ENCODE peak calls at places on chromosome 18, in ten cellular contexts. One of them, this sample, is unnamed.

GRCh38 chr18:62716679-62717058 is 1.3 kb downstream of the PHLPP1 start:
- DNase-seq in NAMALWA: peak
- DNase-seq in AG08395: no peak
- DNase-seq in cardiac muscle cell: peak
- DNase-seq in activated T-cell treated with anti-CD3 and anti-CD28 coated beads for 1 hour: peak
- DNase-seq in heart left ventricle: peak
- DNase-seq in NT2/D1: no peak
- DNase-seq in naive B cell: peak
- DNase-seq in NB4: peak
- DNase-seq in T-helper 2 cell treated with Interferon-gamma antibody and Interleukin-4, amounts not matched to agents 5 μg/mL and 100 μg/mL, for 36 hours: peak
- DNase-seq in this sample: peak

GRCh38 chr18:41265047-41265446 is 690.0 kb upstream of the PIK3C3 start:
- DNase-seq in NAMALWA: no peak
- DNase-seq in AG08395: no peak
- DNase-seq in cardiac muscle cell: no peak
- DNase-seq in activated T-cell treated with anti-CD3 and anti-CD28 coated beads for 1 hour: no peak
- DNase-seq in heart left ventricle: no peak
- DNase-seq in NT2/D1: no peak
- DNase-seq in naive B cell: no peak
- DNase-seq in NB4: no peak
- DNase-seq in T-helper 2 cell treated with Interferon-gamma antibody and Interleukin-4, amounts not matched to agents 5 μg/mL and 100 μg/mL, for 36 hours: no peak
- DNase-seq in this sample: no peak

GRCh38 chr18:44848931-44849330 is 168.2 kb downstream of the SETBP1 start:
- DNase-seq in NAMALWA: no peak
- DNase-seq in AG08395: no peak
- DNase-seq in cardiac muscle cell: no peak
- DNase-seq in activated T-cell treated with anti-CD3 and anti-CD28 coated beads for 1 hour: no peak
- DNase-seq in heart left ventricle: no peak
- DNase-seq in NT2/D1: no peak
- DNase-seq in naive B cell: no peak
- DNase-seq in NB4: no peak
- DNase-seq in T-helper 2 cell treated with Interferon-gamma antibody and Interleukin-4, amounts not matched to agents 5 μg/mL and 100 μg/mL, for 36 hours: no peak
- DNase-seq in this sample: no peak

GRCh38 chr18:63317556-63317946 is 2.0 kb downstream of the BCL2 start:
- DNase-seq in NAMALWA: no peak
- DNase-seq in AG08395: no peak
- DNase-seq in cardiac muscle cell: no peak
- DNase-seq in activated T-cell treated with anti-CD3 and anti-CD28 coated beads for 1 hour: no peak
- DNase-seq in heart left ventricle: no peak
- DNase-seq in NT2/D1: no peak
- DNase-seq in naive B cell: no peak
- DNase-seq in NB4: peak
- DNase-seq in T-helper 2 cell treated with Interferon-gamma antibody and Interleukin-4, amounts not matched to agents 5 μg/mL and 100 μg/mL, for 36 hours: no peak
- DNase-seq in this sample: no peak

GRCh38 chr18:65786400-65786948 is 35.7 kb downstream of the CDH7 start:
- DNase-seq in NAMALWA: no peak
- DNase-seq in AG08395: no peak
- DNase-seq in cardiac muscle cell: no peak
- DNase-seq in activated T-cell treated with anti-CD3 and anti-CD28 coated beads for 1 hour: no peak
- DNase-seq in heart left ventricle: no peak
- DNase-seq in NT2/D1: no peak
- DNase-seq in naive B cell: no peak
- DNase-seq in NB4: no peak
- DNase-seq in T-helper 2 cell treated with Interferon-gamma antibody and Interleukin-4, amounts not matched to agents 5 μg/mL and 100 μg/mL, for 36 hours: no peak
- DNase-seq in this sample: no peak

GRCh38 chr18:32383040-32383819 is 87.5 kb downstream of the GAREM1 start:
- DNase-seq in NAMALWA: no peak
- DNase-seq in AG08395: peak
- DNase-seq in cardiac muscle cell: no peak
- DNase-seq in activated T-cell treated with anti-CD3 and anti-CD28 coated beads for 1 hour: no peak
- DNase-seq in heart left ventricle: no peak
- DNase-seq in NT2/D1: no peak
- DNase-seq in naive B cell: no peak
- DNase-seq in NB4: no peak
- DNase-seq in T-helper 2 cell treated with Interferon-gamma antibody and Interleukin-4, amounts not matched to agents 5 μg/mL and 100 μg/mL, for 36 hours: no peak
- DNase-seq in this sample: no peak

GRCh38 chr18:59063300-59063895 is 76.3 kb upstream of the SEC11C start:
- DNase-seq in NAMALWA: no peak
- DNase-seq in AG08395: no peak
- DNase-seq in cardiac muscle cell: no peak
- DNase-seq in activated T-cell treated with anti-CD3 and anti-CD28 coated beads for 1 hour: no peak
- DNase-seq in heart left ventricle: no peak
- DNase-seq in NT2/D1: no peak
- DNase-seq in naive B cell: no peak
- DNase-seq in NB4: no peak
- DNase-seq in T-helper 2 cell treated with Interferon-gamma antibody and Interleukin-4, amounts not matched to agents 5 μg/mL and 100 μg/mL, for 36 hours: no peak
- DNase-seq in this sample: no peak

GRCh38 chr18:37453754-37454153 is 111.8 kb downstream of the CELF4 start:
- DNase-seq in NAMALWA: no peak
- DNase-seq in AG08395: no peak
- DNase-seq in cardiac muscle cell: no peak
- DNase-seq in activated T-cell treated with anti-CD3 and anti-CD28 coated beads for 1 hour: no peak
- DNase-seq in heart left ventricle: no peak
- DNase-seq in NT2/D1: no peak
- DNase-seq in naive B cell: no peak
- DNase-seq in NB4: no peak
- DNase-seq in T-helper 2 cell treated with Interferon-gamma antibody and Interleukin-4, amounts not matched to agents 5 μg/mL and 100 μg/mL, for 36 hours: no peak
- DNase-seq in this sample: no peak

GRCh38 chr18:2515408-2515807 is 55.9 kb downstream of the METTL4 start:
- DNase-seq in NAMALWA: no peak
- DNase-seq in AG08395: peak
- DNase-seq in cardiac muscle cell: no peak
- DNase-seq in activated T-cell treated with anti-CD3 and anti-CD28 coated beads for 1 hour: no peak
- DNase-seq in heart left ventricle: no peak
- DNase-seq in NT2/D1: no peak
- DNase-seq in naive B cell: no peak
- DNase-seq in NB4: no peak
- DNase-seq in T-helper 2 cell treated with Interferon-gamma antibody and Interleukin-4, amounts not matched to agents 5 μg/mL and 100 μg/mL, for 36 hours: no peak
- DNase-seq in this sample: no peak

GRCh38 chr18:60692277-60692676 is 319.7 kb upstream of the MC4R start:
- DNase-seq in NAMALWA: no peak
- DNase-seq in AG08395: no peak
- DNase-seq in cardiac muscle cell: no peak
- DNase-seq in activated T-cell treated with anti-CD3 and anti-CD28 coated beads for 1 hour: no peak
- DNase-seq in heart left ventricle: no peak
- DNase-seq in NT2/D1: no peak
- DNase-seq in naive B cell: no peak
- DNase-seq in NB4: no peak
- DNase-seq in T-helper 2 cell treated with Interferon-gamma antibody and Interleukin-4, amounts not matched to agents 5 μg/mL and 100 μg/mL, for 36 hours: no peak
- DNase-seq in this sample: no peak

GRCh38 chr18:62249478-62250097 is 62.5 kb downstream of the RELCH start:
- DNase-seq in NAMALWA: peak
- DNase-seq in AG08395: peak
- DNase-seq in cardiac muscle cell: peak
- DNase-seq in activated T-cell treated with anti-CD3 and anti-CD28 coated beads for 1 hour: peak
- DNase-seq in heart left ventricle: peak
- DNase-seq in NT2/D1: peak
- DNase-seq in naive B cell: peak
- DNase-seq in NB4: peak
- DNase-seq in T-helper 2 cell treated with Interferon-gamma antibody and Interleukin-4, amounts not matched to agents 5 μg/mL and 100 μg/mL, for 36 hours: peak
- DNase-seq in this sample: peak

GRCh38 chr18:49949991-49950395 is 136.7 kb upstream of the ACAA2 start:
- DNase-seq in NAMALWA: peak
- DNase-seq in AG08395: no peak
- DNase-seq in cardiac muscle cell: no peak
- DNase-seq in activated T-cell treated with anti-CD3 and anti-CD28 coated beads for 1 hour: no peak
- DNase-seq in heart left ventricle: no peak
- DNase-seq in NT2/D1: no peak
- DNase-seq in naive B cell: no peak
- DNase-seq in NB4: peak
- DNase-seq in T-helper 2 cell treated with Interferon-gamma antibody and Interleukin-4, amounts not matched to agents 5 μg/mL and 100 μg/mL, for 36 hours: peak
- DNase-seq in this sample: no peak

GRCh38 chr18:62060820-62061219 is 126.0 kb downstream of the PIGN start:
- DNase-seq in NAMALWA: no peak
- DNase-seq in AG08395: no peak
- DNase-seq in cardiac muscle cell: no peak
- DNase-seq in activated T-cell treated with anti-CD3 and anti-CD28 coated beads for 1 hour: no peak
- DNase-seq in heart left ventricle: no peak
- DNase-seq in NT2/D1: no peak
- DNase-seq in naive B cell: no peak
- DNase-seq in NB4: no peak
- DNase-seq in T-helper 2 cell treated with Interferon-gamma antibody and Interleukin-4, amounts not matched to agents 5 μg/mL and 100 μg/mL, for 36 hours: no peak
- DNase-seq in this sample: no peak

GRCh38 chr18:74360852-74361640 is 45.4 kb downstream of the C18orf63 start:
- DNase-seq in NAMALWA: no peak
- DNase-seq in AG08395: no peak
- DNase-seq in cardiac muscle cell: no peak
- DNase-seq in activated T-cell treated with anti-CD3 and anti-CD28 coated beads for 1 hour: no peak
- DNase-seq in heart left ventricle: no peak
- DNase-seq in NT2/D1: no peak
- DNase-seq in naive B cell: no peak
- DNase-seq in NB4: no peak
- DNase-seq in T-helper 2 cell treated with Interferon-gamma antibody and Interleukin-4, amounts not matched to agents 5 μg/mL and 100 μg/mL, for 36 hours: no peak
- DNase-seq in this sample: no peak

GRCh38 chr18:51149605-51150429 is 47.7 kb downstream of the MEX3C start:
- DNase-seq in NAMALWA: no peak
- DNase-seq in AG08395: peak
- DNase-seq in cardiac muscle cell: no peak
- DNase-seq in activated T-cell treated with anti-CD3 and anti-CD28 coated beads for 1 hour: no peak
- DNase-seq in heart left ventricle: no peak
- DNase-seq in NT2/D1: no peak
- DNase-seq in naive B cell: no peak
- DNase-seq in NB4: no peak
- DNase-seq in T-helper 2 cell treated with Interferon-gamma antibody and Interleukin-4, amounts not matched to agents 5 μg/mL and 100 μg/mL, for 36 hours: no peak
- DNase-seq in this sample: no peak

GRCh38 chr18:75249672-75250470 is 39.3 kb downstream of the TSHZ1 start:
- DNase-seq in NAMALWA: no peak
- DNase-seq in AG08395: no peak
- DNase-seq in cardiac muscle cell: no peak
- DNase-seq in activated T-cell treated with anti-CD3 and anti-CD28 coated beads for 1 hour: no peak
- DNase-seq in heart left ventricle: no peak
- DNase-seq in NT2/D1: no peak
- DNase-seq in naive B cell: peak
- DNase-seq in NB4: peak
- DNase-seq in T-helper 2 cell treated with Interferon-gamma antibody and Interleukin-4, amounts not matched to agents 5 μg/mL and 100 μg/mL, for 36 hours: no peak
- DNase-seq in this sample: no peak

GRCh38 chr18:13579874-13580273 is 146.5 kb downstream of the FAM210A start:
- DNase-seq in NAMALWA: no peak
- DNase-seq in AG08395: no peak
- DNase-seq in cardiac muscle cell: no peak
- DNase-seq in activated T-cell treated with anti-CD3 and anti-CD28 coated beads for 1 hour: no peak
- DNase-seq in heart left ventricle: no peak
- DNase-seq in NT2/D1: no peak
- DNase-seq in naive B cell: no peak
- DNase-seq in NB4: no peak
- DNase-seq in T-helper 2 cell treated with Interferon-gamma antibody and Interleukin-4, amounts not matched to agents 5 μg/mL and 100 μg/mL, for 36 hours: no peak
- DNase-seq in this sample: no peak

GRCh38 chr18:55487997-55488396 is 100.0 kb downstream of the TCF4 start:
- DNase-seq in NAMALWA: no peak
- DNase-seq in AG08395: no peak
- DNase-seq in cardiac muscle cell: no peak
- DNase-seq in activated T-cell treated with anti-CD3 and anti-CD28 coated beads for 1 hour: no peak
- DNase-seq in heart left ventricle: no peak
- DNase-seq in NT2/D1: no peak
- DNase-seq in naive B cell: no peak
- DNase-seq in NB4: no peak
- DNase-seq in T-helper 2 cell treated with Interferon-gamma antibody and Interleukin-4, amounts not matched to agents 5 μg/mL and 100 μg/mL, for 36 hours: no peak
- DNase-seq in this sample: no peak

GRCh38 chr18:12742453-12742852 is 39.6 kb downstream of the PSMG2 start:
- DNase-seq in NAMALWA: no peak
- DNase-seq in AG08395: peak
- DNase-seq in cardiac muscle cell: no peak
- DNase-seq in activated T-cell treated with anti-CD3 and anti-CD28 coated beads for 1 hour: no peak
- DNase-seq in heart left ventricle: no peak
- DNase-seq in NT2/D1: no peak
- DNase-seq in naive B cell: no peak
- DNase-seq in NB4: no peak
- DNase-seq in T-helper 2 cell treated with Interferon-gamma antibody and Interleukin-4, amounts not matched to agents 5 μg/mL and 100 μg/mL, for 36 hours: no peak
- DNase-seq in this sample: no peak

GRCh38 chr18:45997689-45998088 is 30.6 kb upstream of the EPG5 start:
- DNase-seq in NAMALWA: no peak
- DNase-seq in AG08395: no peak
- DNase-seq in cardiac muscle cell: no peak
- DNase-seq in activated T-cell treated with anti-CD3 and anti-CD28 coated beads for 1 hour: peak
- DNase-seq in heart left ventricle: no peak
- DNase-seq in NT2/D1: no peak
- DNase-seq in naive B cell: no peak
- DNase-seq in NB4: no peak
- DNase-seq in T-helper 2 cell treated with Interferon-gamma antibody and Interleukin-4, amounts not matched to agents 5 μg/mL and 100 μg/mL, for 36 hours: peak
- DNase-seq in this sample: no peak

GRCh38 chr18:57984490-57985109 is 59.4 kb upstream of the NEDD4L start:
- DNase-seq in NAMALWA: no peak
- DNase-seq in AG08395: no peak
- DNase-seq in cardiac muscle cell: no peak
- DNase-seq in activated T-cell treated with anti-CD3 and anti-CD28 coated beads for 1 hour: no peak
- DNase-seq in heart left ventricle: no peak
- DNase-seq in NT2/D1: no peak
- DNase-seq in naive B cell: no peak
- DNase-seq in NB4: no peak
- DNase-seq in T-helper 2 cell treated with Interferon-gamma antibody and Interleukin-4, amounts not matched to agents 5 μg/mL and 100 μg/mL, for 36 hours: no peak
- DNase-seq in this sample: no peak

GRCh38 chr18:63319383-63320040 is at the start of gene BCL2:
- DNase-seq in NAMALWA: peak
- DNase-seq in AG08395: peak
- DNase-seq in cardiac muscle cell: peak
- DNase-seq in activated T-cell treated with anti-CD3 and anti-CD28 coated beads for 1 hour: peak
- DNase-seq in heart left ventricle: peak
- DNase-seq in NT2/D1: no peak
- DNase-seq in naive B cell: no peak
- DNase-seq in NB4: peak
- DNase-seq in T-helper 2 cell treated with Interferon-gamma antibody and Interleukin-4, amounts not matched to agents 5 μg/mL and 100 μg/mL, for 36 hours: no peak
- DNase-seq in this sample: peak

GRCh38 chr18:39389800-39390379 is 1824.3 kb upstream of the CELF4 start:
- DNase-seq in NAMALWA: no peak
- DNase-seq in AG08395: no peak
- DNase-seq in cardiac muscle cell: peak
- DNase-seq in activated T-cell treated with anti-CD3 and anti-CD28 coated beads for 1 hour: no peak
- DNase-seq in heart left ventricle: no peak
- DNase-seq in NT2/D1: peak
- DNase-seq in naive B cell: no peak
- DNase-seq in NB4: no peak
- DNase-seq in T-helper 2 cell treated with Interferon-gamma antibody and Interleukin-4, amounts not matched to agents 5 μg/mL and 100 μg/mL, for 36 hours: no peak
- DNase-seq in this sample: no peak

GRCh38 chr18:75168654-75169053 is 40.3 kb downstream of the PTGR3 start:
- DNase-seq in NAMALWA: no peak
- DNase-seq in AG08395: no peak
- DNase-seq in cardiac muscle cell: peak
- DNase-seq in activated T-cell treated with anti-CD3 and anti-CD28 coated beads for 1 hour: no peak
- DNase-seq in heart left ventricle: no peak
- DNase-seq in NT2/D1: no peak
- DNase-seq in naive B cell: no peak
- DNase-seq in NB4: no peak
- DNase-seq in T-helper 2 cell treated with Interferon-gamma antibody and Interleukin-4, amounts not matched to agents 5 μg/mL and 100 μg/mL, for 36 hours: no peak
- DNase-seq in this sample: no peak

GRCh38 chr18:73908323-73908722 is 239.3 kb downstream of the FBXO15 start:
- DNase-seq in NAMALWA: no peak
- DNase-seq in AG08395: peak
- DNase-seq in cardiac muscle cell: peak
- DNase-seq in activated T-cell treated with anti-CD3 and anti-CD28 coated beads for 1 hour: no peak
- DNase-seq in heart left ventricle: no peak
- DNase-seq in NT2/D1: peak
- DNase-seq in naive B cell: no peak
- DNase-seq in NB4: peak
- DNase-seq in T-helper 2 cell treated with Interferon-gamma antibody and Interleukin-4, amounts not matched to agents 5 μg/mL and 100 μg/mL, for 36 hours: no peak
- DNase-seq in this sample: no peak

GRCh38 chr18:54916507-54916906 is 42.8 kb downstream of the CCDC68 start:
- DNase-seq in NAMALWA: peak
- DNase-seq in AG08395: no peak
- DNase-seq in cardiac muscle cell: no peak
- DNase-seq in activated T-cell treated with anti-CD3 and anti-CD28 coated beads for 1 hour: no peak
- DNase-seq in heart left ventricle: no peak
- DNase-seq in NT2/D1: no peak
- DNase-seq in naive B cell: no peak
- DNase-seq in NB4: no peak
- DNase-seq in T-helper 2 cell treated with Interferon-gamma antibody and Interleukin-4, amounts not matched to agents 5 μg/mL and 100 μg/mL, for 36 hours: no peak
- DNase-seq in this sample: no peak

GRCh38 chr18:79611040-79611681 is 68.4 kb upstream of the CTDP1 start:
- DNase-seq in NAMALWA: no peak
- DNase-seq in AG08395: peak
- DNase-seq in cardiac muscle cell: no peak
- DNase-seq in activated T-cell treated with anti-CD3 and anti-CD28 coated beads for 1 hour: no peak
- DNase-seq in heart left ventricle: peak
- DNase-seq in NT2/D1: peak
- DNase-seq in naive B cell: no peak
- DNase-seq in NB4: no peak
- DNase-seq in T-helper 2 cell treated with Interferon-gamma antibody and Interleukin-4, amounts not matched to agents 5 μg/mL and 100 μg/mL, for 36 hours: no peak
- DNase-seq in this sample: no peak

GRCh38 chr18:48773821-48774220 is 176.9 kb downstream of the SMAD7 start:
- DNase-seq in NAMALWA: no peak
- DNase-seq in AG08395: no peak
- DNase-seq in cardiac muscle cell: peak
- DNase-seq in activated T-cell treated with anti-CD3 and anti-CD28 coated beads for 1 hour: no peak
- DNase-seq in heart left ventricle: no peak
- DNase-seq in NT2/D1: no peak
- DNase-seq in naive B cell: no peak
- DNase-seq in NB4: no peak
- DNase-seq in T-helper 2 cell treated with Interferon-gamma antibody and Interleukin-4, amounts not matched to agents 5 μg/mL and 100 μg/mL, for 36 hours: no peak
- DNase-seq in this sample: no peak

This sample was measured in HAP-1.